ENCODE peak calls at places on chromosomes 4 and X, in eight cellular contexts. One of them, this sample, is unnamed.

GRCh38 chr4:158936238-158936637 is 166.6 kb upstream of the RAPGEF2 start:
- DNase-seq in upper lobe of right lung: no peak
- DNase-seq in A673: no peak
- DNase-seq in HL-60: peak
- DNase-seq in GM23248: peak
- DNase-seq in BJ: no peak
- DNase-seq in body of pancreas: no peak
- DNase-seq in CD4-positive, CD25-positive, alpha-beta regulatory T cell: no peak
- DNase-seq in this sample: no peak

GRCh38 chr4:138576684-138577083 is 334.5 kb upstream of the SLC7A11 start:
- DNase-seq in HL-60: peak
- DNase-seq in GM23248: peak
- DNase-seq in CD4-positive, CD25-positive, alpha-beta regulatory T cell: no peak
- DNase-seq in upper lobe of right lung: no peak
- DNase-seq in BJ: no peak
- DNase-seq in A673: peak
- DNase-seq in body of pancreas: no peak
- DNase-seq in this sample: peak

GRCh38 chr4:143207555-143207954 is 22.8 kb downstream of the USP38 start:
- DNase-seq in body of pancreas: no peak
- DNase-seq in BJ: no peak
- DNase-seq in upper lobe of right lung: no peak
- DNase-seq in CD4-positive, CD25-positive, alpha-beta regulatory T cell: no peak
- DNase-seq in A673: peak
- DNase-seq in HL-60: no peak
- DNase-seq in GM23248: peak
- DNase-seq in this sample: no peak

GRCh38 chrX:20378291-20378920 is 111.7 kb upstream of the RPS6KA3 start:
- DNase-seq in GM23248: peak
- DNase-seq in A673: no peak
- DNase-seq in BJ: no peak
- DNase-seq in CD4-positive, CD25-positive, alpha-beta regulatory T cell: no peak
- DNase-seq in body of pancreas: peak
- DNase-seq in HL-60: no peak
- DNase-seq in upper lobe of right lung: no peak
- DNase-seq in this sample: no peak

GRCh38 chr4:56134272-56134671 is 185.5 kb downstream of the CEP135 start:
- DNase-seq in body of pancreas: peak
- DNase-seq in GM23248: peak
- DNase-seq in BJ: no peak
- DNase-seq in HL-60: peak
- DNase-seq in upper lobe of right lung: no peak
- DNase-seq in CD4-positive, CD25-positive, alpha-beta regulatory T cell: no peak
- DNase-seq in A673: peak
- DNase-seq in this sample: peak

GRCh38 chr4:121307441-121308327 is 73.1 kb downstream of the QRFPR start:
- DNase-seq in upper lobe of right lung: no peak
- DNase-seq in GM23248: peak
- DNase-seq in A673: peak
- DNase-seq in CD4-positive, CD25-positive, alpha-beta regulatory T cell: peak
- DNase-seq in body of pancreas: no peak
- DNase-seq in HL-60: peak
- DNase-seq in BJ: peak
- DNase-seq in this sample: no peak

GRCh38 chrX:8520791-8521190 is 56.2 kb downstream of the VCX3B start:
- DNase-seq in HL-60: no peak
- DNase-seq in upper lobe of right lung: no peak
- DNase-seq in CD4-positive, CD25-positive, alpha-beta regulatory T cell: no peak
- DNase-seq in GM23248: no peak
- DNase-seq in BJ: no peak
- DNase-seq in A673: no peak
- DNase-seq in body of pancreas: no peak
- DNase-seq in this sample: no peak

GRCh38 chrX:16119353-16120220 is 3.8 kb upstream of the GRPR start:
- DNase-seq in A673: no peak
- DNase-seq in GM23248: no peak
- DNase-seq in CD4-positive, CD25-positive, alpha-beta regulatory T cell: no peak
- DNase-seq in upper lobe of right lung: no peak
- DNase-seq in BJ: no peak
- DNase-seq in HL-60: peak
- DNase-seq in body of pancreas: no peak
- DNase-seq in this sample: no peak

GRCh38 chrX:85109235-85109634 is 105.6 kb downstream of the APOOL start:
- DNase-seq in body of pancreas: peak
- DNase-seq in CD4-positive, CD25-positive, alpha-beta regulatory T cell: no peak
- DNase-seq in GM23248: peak
- DNase-seq in HL-60: peak
- DNase-seq in BJ: no peak
- DNase-seq in A673: peak
- DNase-seq in upper lobe of right lung: no peak
- DNase-seq in this sample: no peak

GRCh38 chr4:8854866-8855265 is 16.8 kb downstream of the HMX1 start:
- DNase-seq in GM23248: peak
- DNase-seq in BJ: no peak
- DNase-seq in HL-60: no peak
- DNase-seq in A673: peak
- DNase-seq in CD4-positive, CD25-positive, alpha-beta regulatory T cell: no peak
- DNase-seq in upper lobe of right lung: no peak
- DNase-seq in body of pancreas: no peak
- DNase-seq in this sample: no peak

GRCh38 chr4:69896530-69897116 is 34.2 kb upstream of the CSN1S1 start:
- DNase-seq in BJ: no peak
- DNase-seq in HL-60: no peak
- DNase-seq in upper lobe of right lung: no peak
- DNase-seq in body of pancreas: no peak
- DNase-seq in A673: no peak
- DNase-seq in CD4-positive, CD25-positive, alpha-beta regulatory T cell: no peak
- DNase-seq in GM23248: peak
- DNase-seq in this sample: no peak

GRCh38 chr4:101730291-101731117 is 60.0 kb upstream of the BANK1 start:
- DNase-seq in body of pancreas: peak
- DNase-seq in upper lobe of right lung: peak
- DNase-seq in HL-60: peak
- DNase-seq in A673: peak
- DNase-seq in BJ: peak
- DNase-seq in GM23248: peak
- DNase-seq in CD4-positive, CD25-positive, alpha-beta regulatory T cell: peak
- DNase-seq in this sample: peak

GRCh38 chr4:72286185-72286584 is 254.4 kb downstream of the NPFFR2 start:
- DNase-seq in A673: peak
- DNase-seq in HL-60: no peak
- DNase-seq in BJ: no peak
- DNase-seq in upper lobe of right lung: no peak
- DNase-seq in body of pancreas: no peak
- DNase-seq in GM23248: peak
- DNase-seq in CD4-positive, CD25-positive, alpha-beta regulatory T cell: no peak
- DNase-seq in this sample: no peak

GRCh38 chr4:53775381-53775780 is 184.1 kb upstream of the LNX1 start:
- DNase-seq in BJ: no peak
- DNase-seq in GM23248: no peak
- DNase-seq in upper lobe of right lung: no peak
- DNase-seq in body of pancreas: no peak
- DNase-seq in CD4-positive, CD25-positive, alpha-beta regulatory T cell: no peak
- DNase-seq in HL-60: no peak
- DNase-seq in A673: no peak
- DNase-seq in this sample: no peak

GRCh38 chr4:70901607-70901983 is 574 bp upstream of the MOB1B start:
- DNase-seq in GM23248: no peak
- DNase-seq in HL-60: no peak
- DNase-seq in body of pancreas: no peak
- DNase-seq in upper lobe of right lung: no peak
- DNase-seq in A673: no peak
- DNase-seq in BJ: no peak
- DNase-seq in CD4-positive, CD25-positive, alpha-beta regulatory T cell: no peak
- DNase-seq in this sample: no peak

GRCh38 chr4:52051213-52051614 is at the start of gene SPATA18:
- DNase-seq in A673: no peak
- DNase-seq in BJ: no peak
- DNase-seq in HL-60: no peak
- DNase-seq in CD4-positive, CD25-positive, alpha-beta regulatory T cell: no peak
- DNase-seq in GM23248: peak
- DNase-seq in body of pancreas: peak
- DNase-seq in upper lobe of right lung: peak
- DNase-seq in this sample: no peak

GRCh38 chr4:105840426-105841174 is 54.7 kb upstream of the NPNT start:
- DNase-seq in HL-60: no peak
- DNase-seq in upper lobe of right lung: no peak
- DNase-seq in body of pancreas: no peak
- DNase-seq in CD4-positive, CD25-positive, alpha-beta regulatory T cell: no peak
- DNase-seq in BJ: no peak
- DNase-seq in A673: no peak
- DNase-seq in GM23248: no peak
- DNase-seq in this sample: no peak

GRCh38 chr4:75037253-75037652 is 104.3 kb downstream of the PARM1 start:
- DNase-seq in body of pancreas: no peak
- DNase-seq in upper lobe of right lung: no peak
- DNase-seq in HL-60: no peak
- DNase-seq in A673: no peak
- DNase-seq in CD4-positive, CD25-positive, alpha-beta regulatory T cell: no peak
- DNase-seq in GM23248: no peak
- DNase-seq in BJ: no peak
- DNase-seq in this sample: no peak

DNA sequence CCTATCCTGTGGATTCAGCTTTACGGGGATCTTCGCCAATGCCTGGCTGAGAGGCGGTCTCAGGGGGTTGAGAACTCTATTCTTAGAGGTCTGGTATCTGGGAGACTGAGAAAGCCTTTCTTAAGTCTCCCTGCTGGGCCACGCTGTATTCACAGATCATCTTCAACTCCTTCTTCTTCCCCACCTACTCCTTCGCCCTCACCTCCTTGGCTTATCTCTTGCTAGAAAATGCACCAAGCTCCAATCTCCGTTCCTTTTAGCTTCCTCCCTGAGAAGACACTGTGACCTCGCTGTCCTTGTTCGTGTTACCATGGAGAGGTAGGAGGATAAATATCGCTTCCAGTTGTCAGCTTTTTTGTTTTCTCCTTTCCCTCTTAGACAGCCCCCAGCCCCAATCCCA is 450 bp upstream of the KLF8 start:
- DNase-seq in upper lobe of right lung: no peak
- DNase-seq in body of pancreas: no peak
- DNase-seq in BJ: no peak
- DNase-seq in HL-60: no peak
- DNase-seq in GM23248: no peak
- DNase-seq in CD4-positive, CD25-positive, alpha-beta regulatory T cell: no peak
- DNase-seq in A673: no peak
- DNase-seq in this sample: no peak
- H3K4me3 ChIP-seq in upper lobe of right lung: peak
- H3K4me3 ChIP-seq in body of pancreas: no peak
- H3K4me3 ChIP-seq in BJ: no peak
- H3K4me3 ChIP-seq in HL-60: no peak
- H3K4me3 ChIP-seq in GM23248: peak
- H3K4me3 ChIP-seq in CD4-positive, CD25-positive, alpha-beta regulatory T cell: peak
- H3K4me3 ChIP-seq in A673: no peak
- H3K4me3 ChIP-seq in this sample: no peak

GRCh38 chrX:33204889-33205288 is 6.5 kb downstream of the DMD start:
- DNase-seq in CD4-positive, CD25-positive, alpha-beta regulatory T cell: no peak
- DNase-seq in body of pancreas: no peak
- DNase-seq in A673: no peak
- DNase-seq in HL-60: no peak
- DNase-seq in BJ: no peak
- DNase-seq in GM23248: no peak
- DNase-seq in upper lobe of right lung: no peak
- DNase-seq in this sample: no peak

GRCh38 chrX:33210156-33210555 is 1.2 kb downstream of the DMD start:
- DNase-seq in HL-60: no peak
- DNase-seq in A673: no peak
- DNase-seq in CD4-positive, CD25-positive, alpha-beta regulatory T cell: no peak
- DNase-seq in BJ: no peak
- DNase-seq in GM23248: no peak
- DNase-seq in upper lobe of right lung: no peak
- DNase-seq in body of pancreas: no peak
- DNase-seq in this sample: no peak

GRCh38 chrX:33207056-33207455 is 4.3 kb downstream of the DMD start:
- DNase-seq in GM23248: no peak
- DNase-seq in BJ: no peak
- DNase-seq in body of pancreas: no peak
- DNase-seq in A673: no peak
- DNase-seq in upper lobe of right lung: no peak
- DNase-seq in HL-60: no peak
- DNase-seq in CD4-positive, CD25-positive, alpha-beta regulatory T cell: no peak
- DNase-seq in this sample: no peak

GRCh38 chrX:33205321-33205720 is 6.0 kb downstream of the DMD start:
- DNase-seq in HL-60: no peak
- DNase-seq in BJ: no peak
- DNase-seq in upper lobe of right lung: no peak
- DNase-seq in CD4-positive, CD25-positive, alpha-beta regulatory T cell: no peak
- DNase-seq in GM23248: no peak
- DNase-seq in A673: no peak
- DNase-seq in body of pancreas: no peak
- DNase-seq in this sample: no peak
- H3K4me3 ChIP-seq in HL-60: no peak
- H3K4me3 ChIP-seq in BJ: no peak
- H3K4me3 ChIP-seq in upper lobe of right lung: no peak
- H3K4me3 ChIP-seq in CD4-positive, CD25-positive, alpha-beta regulatory T cell: no peak
- H3K4me3 ChIP-seq in GM23248: no peak
- H3K4me3 ChIP-seq in A673: no peak
- H3K4me3 ChIP-seq in body of pancreas: no peak
- H3K4me3 ChIP-seq in this sample: peak

GRCh38 chr4:33658971-33659370 is 2585.3 kb downstream of the ARAP2 start:
- DNase-seq in A673: no peak
- DNase-seq in GM23248: no peak
- DNase-seq in body of pancreas: no peak
- DNase-seq in HL-60: no peak
- DNase-seq in CD4-positive, CD25-positive, alpha-beta regulatory T cell: no peak
- DNase-seq in BJ: no peak
- DNase-seq in upper lobe of right lung: no peak
- DNase-seq in this sample: no peak
- H3K4me3 ChIP-seq in A673: no peak
- H3K4me3 ChIP-seq in GM23248: no peak
- H3K4me3 ChIP-seq in body of pancreas: no peak
- H3K4me3 ChIP-seq in HL-60: no peak
- H3K4me3 ChIP-seq in CD4-positive, CD25-positive, alpha-beta regulatory T cell: no peak
- H3K4me3 ChIP-seq in BJ: no peak
- H3K4me3 ChIP-seq in upper lobe of right lung: no peak
- H3K4me3 ChIP-seq in this sample: no peak

DNA sequence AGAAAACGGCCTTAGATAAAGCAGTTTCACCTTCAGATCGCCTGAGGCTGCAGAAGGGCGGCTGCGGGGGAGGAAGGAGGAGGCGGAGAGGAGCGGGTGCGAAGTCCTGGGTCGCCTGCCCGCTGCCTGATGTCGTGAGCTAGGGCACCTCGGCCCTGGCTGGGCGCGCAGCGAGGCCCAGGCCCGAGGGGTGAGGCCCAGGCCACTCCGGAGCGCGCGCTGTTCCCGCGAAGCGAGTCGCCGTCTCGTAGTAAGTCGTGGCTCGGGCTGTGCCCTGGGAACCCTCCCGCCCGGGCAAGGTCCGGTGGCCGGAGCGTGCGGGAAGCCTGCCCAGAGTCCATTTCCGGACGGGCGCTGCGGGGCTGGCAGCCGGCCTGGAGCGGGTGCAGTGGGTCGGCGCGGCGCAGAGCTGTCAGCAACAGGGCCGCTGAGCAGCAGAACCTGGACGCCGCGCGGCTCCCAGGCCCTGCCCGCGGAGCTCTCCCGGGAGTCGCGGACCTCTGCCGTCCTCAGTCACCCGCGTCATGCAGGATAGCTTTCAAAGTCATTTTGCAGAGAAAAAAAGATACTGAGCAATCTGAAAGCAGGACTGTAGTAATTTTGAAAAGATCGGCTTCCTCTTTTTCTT is 18.7 kb downstream of the TRIM2 start:
- DNase-seq in BJ: no peak
- DNase-seq in upper lobe of right lung: peak
- DNase-seq in CD4-positive, CD25-positive, alpha-beta regulatory T cell: no peak
- DNase-seq in HL-60: peak
- DNase-seq in body of pancreas: peak
- DNase-seq in GM23248: peak
- DNase-seq in A673: peak
- DNase-seq in this sample: no peak
- H3K4me3 ChIP-seq in BJ: peak
- H3K4me3 ChIP-seq in upper lobe of right lung: peak
- H3K4me3 ChIP-seq in CD4-positive, CD25-positive, alpha-beta regulatory T cell: peak
- H3K4me3 ChIP-seq in HL-60: peak
- H3K4me3 ChIP-seq in body of pancreas: peak
- H3K4me3 ChIP-seq in GM23248: peak
- H3K4me3 ChIP-seq in A673: peak
- H3K4me3 ChIP-seq in this sample: peak

This sample was measured in AG04450.